ENCODE peak calls at places on chromosomes 6 and 20, in seven cellular contexts. B is HL-60, Y is left ventricle myocardium inferior, P is thyroid gland, F is adrenal gland, K is cardiac muscle cell, Q is fibroblast of pulmonary artery. V is an unnamed sample.

GRCh38 chr6:126672654-126673053 is 332.7 kb downstream of the CENPW start:
- DNase-seq in B (no peak), Y (no peak), P (no peak), F (no peak), K (no peak), Q (peak), V (peak)

GRCh38 chr6:121838842-121839241 is 403.4 kb downstream of the GJA1 start:
- DNase-seq in B (no peak), Y (peak), P (no peak), F (no peak), K (peak), Q (peak), V (no peak)

GRCh38 chr20:40892642-40893041 is 136.0 kb upstream of the TOP1 start:
- DNase-seq in B (no peak), Y (no peak), P (no peak), F (no peak), K (no peak), Q (no peak), V (no peak)

GRCh38 chr6:125102901-125103300 is 50.7 kb upstream of the TPD52L1 start:
- DNase-seq in B (no peak), Y (no peak), P (no peak), F (no peak), K (peak), Q (peak), V (peak)

GRCh38 chr6:113122060-113122459 is 735.1 kb upstream of the MARCKS start:
- DNase-seq in B (no peak), Y (no peak), P (peak), F (no peak), K (peak), Q (peak), V (peak)

GRCh38 chr6:95364016-95364604 is 213.2 kb upstream of the MANEA start:
- DNase-seq in B (no peak), Y (no peak), P (no peak), F (no peak), K (peak), Q (peak), V (no peak)

GRCh38 chr6:16434885-16435284 is 196.5 kb downstream of the GMPR start:
- DNase-seq in B (no peak), Y (no peak), P (no peak), F (no peak), K (no peak), Q (no peak), V (no peak)

GRCh38 chr20:38601216-38602184 is at the start of gene ARHGAP40:
- DNase-seq in B (no peak), Y (no peak), P (no peak), F (no peak), K (peak), Q (no peak), V (no peak)

GRCh38 chr6:169302255-169302654 is 48.6 kb upstream of the THBS2 start:
- DNase-seq in B (no peak), Y (no peak), P (no peak), F (no peak), K (no peak), Q (no peak), V (no peak)

DNA sequence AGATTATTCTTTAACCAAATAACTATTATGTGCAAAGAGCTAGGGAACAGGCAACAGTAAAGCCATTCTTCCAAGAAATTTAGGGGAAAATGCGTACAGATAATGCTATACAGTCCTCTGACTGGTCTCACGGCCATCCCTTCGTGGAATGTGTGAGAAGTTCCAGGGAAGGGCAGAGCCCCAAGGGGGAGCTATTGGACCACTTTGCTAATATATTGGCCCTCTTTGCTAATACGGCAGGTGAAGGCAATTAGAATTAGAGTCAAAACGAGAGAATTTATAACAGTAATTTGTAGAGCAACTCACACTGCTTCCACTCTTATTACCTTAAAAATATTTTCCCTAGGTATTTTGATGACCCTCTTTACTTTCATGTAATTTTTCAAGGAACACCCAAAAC is 140.4 kb downstream of the IMPG1 start:
- DNase-seq in B (peak), Y (peak), P (no peak), F (no peak), K (peak), Q (peak), V (no peak)
- TF ChIP-seq CTCF in B (peak), Y (peak), P (no peak), F (peak), K (peak), Q (peak), V (peak)

GRCh38 chr6:167238169-167238693 is 52.9 kb upstream of the UNC93A start:
- DNase-seq in B (no peak), Y (no peak), P (no peak), F (no peak), K (peak), Q (no peak), V (no peak)

GRCh38 chr6:167240034-167240541 is 51.0 kb upstream of the UNC93A start:
- DNase-seq in B (no peak), Y (no peak), P (no peak), F (no peak), K (no peak), Q (no peak), V (no peak)

GRCh38 chr6:167237438-167237837 is 53.7 kb upstream of the UNC93A start:
- DNase-seq in B (no peak), Y (no peak), P (no peak), F (no peak), K (no peak), Q (no peak), V (no peak)

GRCh38 chr6:167236239-167236571 is 54.9 kb upstream of the UNC93A start:
- DNase-seq in B (no peak), Y (no peak), P (no peak), F (no peak), K (no peak), Q (no peak), V (no peak)

DNA sequence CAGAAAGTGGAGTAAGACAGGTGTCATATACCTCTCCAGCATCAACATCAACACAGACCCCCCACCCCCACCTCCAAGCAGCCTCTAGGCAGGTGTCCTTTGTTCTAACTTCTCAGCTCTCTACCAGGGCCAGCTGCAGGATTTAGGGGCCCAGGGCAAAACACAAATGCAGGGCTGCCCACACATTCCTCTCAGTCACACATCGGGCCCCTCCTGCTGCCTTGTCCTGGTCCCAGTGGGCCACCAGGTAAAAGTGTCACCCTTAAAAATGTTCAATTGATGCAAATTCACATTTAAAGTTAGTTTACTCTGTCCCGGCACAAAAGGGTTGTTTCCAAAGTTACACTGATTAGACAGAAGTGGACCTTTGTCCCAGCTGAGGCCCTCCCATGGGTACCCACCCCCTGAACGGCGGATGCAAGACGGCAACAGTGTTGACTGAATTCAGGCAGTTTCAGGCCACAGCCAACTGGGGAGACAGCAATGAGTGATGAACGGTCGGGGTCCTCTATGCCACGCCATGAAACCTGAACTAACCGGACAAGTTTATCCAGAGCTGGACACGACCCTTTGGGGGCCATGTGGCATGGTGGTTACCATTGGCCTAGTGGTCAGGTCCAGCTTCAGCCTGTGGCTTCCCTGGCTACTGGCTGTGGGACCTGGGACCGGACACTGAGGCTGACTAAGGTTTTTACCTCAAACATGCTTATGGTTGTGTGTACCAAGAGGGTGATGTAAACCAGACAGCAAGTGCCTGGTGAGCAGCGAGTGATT is 52.2 kb upstream of the UNC93A start:
- DNase-seq in B (no peak), Y (no peak), P (no peak), F (no peak), K (no peak), Q (no peak), V (no peak)
- H3K4me3 ChIP-seq in B (no peak), Y (no peak), P (no peak), F (no peak), K (no peak), Q (no peak), V (no peak)

GRCh38 chr6:45082091-45082490 is 246.0 kb upstream of the RUNX2 start:
- DNase-seq in B (no peak), Y (no peak), P (no peak), F (no peak), K (no peak), Q (peak), V (no peak)

GRCh38 chr6:45092135-45092534 is 236.0 kb upstream of the RUNX2 start:
- DNase-seq in B (no peak), Y (no peak), P (no peak), F (no peak), K (no peak), Q (no peak), V (no peak)

GRCh38 chr6:45081634-45082033 is 246.5 kb upstream of the RUNX2 start:
- DNase-seq in B (no peak), Y (no peak), P (no peak), F (no peak), K (no peak), Q (no peak), V (no peak)

GRCh38 chr6:45084257-45084656 is 243.9 kb upstream of the RUNX2 start:
- DNase-seq in B (no peak), Y (no peak), P (no peak), F (no peak), K (no peak), Q (no peak), V (no peak)

GRCh38 chr6:45086685-45087084 is 241.4 kb upstream of the RUNX2 start:
- DNase-seq in B (no peak), Y (no peak), P (no peak), F (no peak), K (no peak), Q (peak), V (no peak)
- TF ChIP-seq CTCF in B (no peak), Y (no peak), P (no peak), F (no peak), K (no peak), Q (no peak), V (no peak)

GRCh38 chr6:107787589-107787960 is 36.5 kb downstream of the SCML4 start:
- DNase-seq in B (no peak), Y (no peak), P (no peak), F (no peak), K (no peak), Q (no peak), V (no peak)
- H3K4me3 ChIP-seq in B (no peak), Y (no peak), P (no peak), F (no peak), K (no peak), Q (no peak), V (no peak)

DNA sequence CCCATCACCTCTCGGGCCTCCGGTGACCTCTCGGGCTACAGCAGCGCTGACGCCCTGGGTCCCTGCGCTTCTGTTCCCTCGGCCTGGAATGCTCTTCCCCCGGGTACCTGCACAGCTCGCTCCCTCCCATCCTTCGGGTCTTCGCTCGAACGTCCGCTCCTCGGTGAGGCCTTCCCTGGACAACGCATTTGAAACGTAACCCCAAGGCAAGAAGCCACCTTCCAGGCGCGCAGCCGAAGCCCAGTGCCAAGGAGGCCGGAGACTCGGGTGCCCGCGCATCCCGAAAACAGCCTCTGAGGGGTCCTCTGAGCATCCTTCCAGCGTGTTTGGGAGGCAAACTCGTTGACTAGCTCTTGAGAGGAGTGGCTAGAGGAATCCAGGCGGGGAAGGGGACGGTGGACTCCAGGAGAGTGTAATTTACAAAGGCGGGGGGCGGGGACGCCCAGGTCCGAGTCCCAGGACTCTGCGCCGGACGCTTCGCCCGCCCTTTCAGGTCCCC is 87.0 kb downstream of the ZFP64 start:
- DNase-seq in B (no peak), Y (no peak), P (peak), F (no peak), K (peak), Q (peak), V (no peak)
- TF ChIP-seq CTCF in B (no peak), Y (no peak), P (no peak), F (no peak), K (no peak), Q (no peak), V (no peak)

GRCh38 chr6:28985396-28986164 is 19.5 kb downstream of the ZNF311 start:
- DNase-seq in B (no peak), Y (peak), P (peak), F (peak), K (peak), Q (peak), V (peak)

GRCh38 chr6:28983838-28984237 is 21.3 kb downstream of the ZNF311 start:
- DNase-seq in B (no peak), Y (no peak), P (no peak), F (no peak), K (no peak), Q (no peak), V (no peak)

DNA sequence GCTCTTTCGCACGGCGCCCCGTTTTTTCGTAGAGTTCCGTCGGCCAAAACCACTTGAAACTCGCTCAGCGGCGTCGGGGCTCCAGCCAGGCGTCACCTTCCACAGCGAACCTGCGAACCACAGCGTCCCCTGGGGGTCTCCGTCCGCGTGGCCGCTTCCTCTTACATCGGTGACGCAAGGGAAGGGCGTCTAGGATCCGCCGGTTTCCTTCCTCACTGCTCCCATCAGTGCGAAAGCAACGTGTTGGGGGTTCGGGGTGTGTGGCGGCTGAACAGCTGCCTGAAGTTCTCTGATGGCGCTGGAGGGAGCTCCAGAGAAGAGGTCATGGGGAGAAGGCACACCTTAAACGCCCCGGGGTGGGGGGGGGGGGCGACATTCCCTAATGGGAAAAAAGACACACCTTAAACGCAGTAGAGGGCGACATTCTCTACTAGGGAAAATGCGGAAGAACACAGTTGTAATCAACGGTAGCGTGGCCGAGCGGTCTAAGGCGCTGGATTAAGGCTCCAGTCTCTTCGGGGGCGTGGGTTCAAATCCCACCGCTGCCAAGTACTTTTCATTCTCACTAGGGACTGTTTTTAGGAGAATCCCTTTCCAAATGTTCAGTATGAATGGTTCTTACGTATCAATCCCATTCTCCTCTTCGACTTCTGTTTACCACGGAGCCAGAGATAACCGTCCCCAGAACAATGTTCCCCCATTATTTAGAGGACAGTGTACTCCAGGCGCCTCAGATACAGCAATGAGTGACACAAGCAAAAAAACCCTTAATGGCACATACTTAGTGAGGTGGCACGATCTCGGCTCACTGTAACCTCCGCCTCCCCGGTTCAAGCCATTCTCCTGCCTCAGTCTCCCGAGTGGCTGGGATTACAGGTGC is 16.3 kb downstream of the ZNF311 start:
- DNase-seq in B (peak), Y (peak), P (peak), F (peak), K (peak), Q (peak), V (no peak)
- H3K4me3 ChIP-seq in B (peak), Y (peak), P (no peak), F (no peak), K (peak), Q (peak), V (peak)

GRCh38 chr6:25832670-25833069 is 818 bp upstream of the SLC17A1 start:
- DNase-seq in B (no peak), Y (no peak), P (no peak), F (no peak), K (no peak), Q (no peak), V (no peak)
- TF ChIP-seq CTCF in B (no peak), Y (no peak), P (no peak), F (no peak), K (no peak), Q (no peak), V (no peak)

DNA sequence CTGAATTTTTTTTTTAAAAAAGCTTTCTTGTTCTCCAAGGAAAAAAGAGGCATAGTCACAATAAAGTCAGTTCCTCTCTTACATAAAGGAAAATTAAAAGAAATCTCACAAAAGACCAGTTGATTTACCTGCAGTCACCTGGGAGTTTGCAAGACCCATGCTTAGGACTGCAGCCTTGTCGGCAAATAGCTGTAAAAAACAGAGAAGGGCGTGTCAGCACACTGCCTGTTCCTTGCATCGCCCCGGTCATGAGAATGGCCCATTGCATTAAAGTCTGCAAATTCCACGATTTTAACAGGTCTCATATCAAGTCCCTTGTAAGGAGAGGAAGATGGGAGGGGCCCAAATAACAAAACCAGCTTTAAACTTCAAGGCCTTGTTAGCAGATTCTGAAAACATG is 17.5 kb downstream of the JAG1 start:
- DNase-seq in B (no peak), Y (no peak), P (no peak), F (no peak), K (no peak), Q (no peak), V (no peak)
- H3K4me3 ChIP-seq in B (no peak), Y (no peak), P (no peak), F (no peak), K (no peak), Q (no peak), V (no peak)

DNA sequence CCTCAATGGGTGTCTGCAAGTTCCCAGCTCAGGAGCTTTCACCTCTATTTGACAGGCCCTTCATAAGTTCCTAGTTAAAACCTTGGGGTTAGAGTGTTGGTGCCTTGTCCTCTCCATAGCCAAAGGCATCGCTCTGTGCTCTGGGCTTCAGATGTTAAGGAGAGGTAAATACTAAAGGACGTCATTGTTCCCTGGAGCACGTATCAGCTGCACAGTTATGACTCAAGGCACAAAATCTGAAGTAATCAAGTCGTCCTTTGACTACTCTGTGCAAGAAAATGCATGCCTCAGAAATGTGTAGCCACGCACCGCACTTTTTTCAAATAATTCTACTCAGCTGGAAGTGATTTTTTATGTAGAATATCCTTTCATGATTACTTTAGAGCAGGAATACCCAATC is 240.8 kb upstream of the QKI start:
- DNase-seq in B (no peak), Y (no peak), P (no peak), F (no peak), K (no peak), Q (no peak), V (no peak)
- TF ChIP-seq CTCF in B (no peak), Y (no peak), P (no peak), F (no peak), K (no peak), Q (no peak), V (no peak)

DNA sequence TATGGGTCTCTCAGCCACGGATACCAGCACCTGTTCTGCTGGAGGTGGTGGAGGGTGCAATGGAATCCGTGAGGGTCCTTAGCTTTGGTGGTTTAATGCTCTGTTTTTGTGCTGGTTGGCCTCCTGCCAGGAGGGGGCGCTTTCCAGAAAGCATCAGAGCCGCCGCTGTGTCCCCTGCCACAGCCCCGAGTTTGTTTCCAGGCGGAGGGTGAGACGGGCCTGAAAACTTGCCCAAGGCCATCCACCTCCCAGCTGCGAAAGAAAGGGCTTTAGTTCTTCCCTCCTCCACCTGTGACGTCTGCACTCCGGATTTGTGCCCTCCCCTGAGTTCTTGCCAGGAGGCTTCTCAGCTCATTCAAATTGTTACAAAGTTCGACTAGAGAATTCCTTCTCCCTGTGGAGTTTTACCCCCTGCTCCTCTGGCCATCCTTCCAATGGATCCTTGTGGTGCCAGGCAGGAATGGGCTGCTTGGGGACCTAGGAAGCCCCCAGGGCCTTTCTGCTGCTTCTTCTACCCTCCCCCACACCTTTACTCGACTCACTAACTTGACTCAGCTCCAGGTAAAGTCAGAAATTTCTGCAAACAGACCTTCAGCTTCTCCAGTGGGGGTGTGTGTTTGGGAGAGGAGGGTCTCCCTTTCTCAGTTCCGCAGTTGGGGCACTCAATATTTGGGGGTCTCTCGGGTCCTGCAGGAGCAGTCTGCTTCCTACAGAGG is 873.7 kb downstream of the KIF16B start:
- DNase-seq in B (no peak), Y (no peak), P (no peak), F (peak), K (no peak), Q (no peak), V (no peak)
- H3K4me3 ChIP-seq in B (no peak), Y (no peak), P (no peak), F (no peak), K (no peak), Q (no peak), V (no peak)

V was measured in AG04449.